ENCODE peak calls at places on chromosomes 11 and 22, in ten cellular contexts. C is epithelial cell of proximal tubule, Z is mammary epithelial cell, I is heart left ventricle, G is GM13977, K is spleen, H is B cell, X is endothelial cell, D is left ventricle myocardium inferior, W is A673. V is an unnamed sample.

GRCh38 chr11:67409261-67409666 is 5.4 kb downstream of the TBC1D10C start:
- DNase-seq in C (no peak), W (no peak), D (no peak), G (peak; percentile 86), I (no peak), K (peak; percentile 95), H (peak; percentile 83), X (no peak), Z (no peak), V (no peak)

GRCh38 chr22:44797181-44797720 is 44.9 kb downstream of the ARHGAP8 start:
- DNase-seq in I (no peak), K (no peak), Z (no peak), H (no peak), X (no peak), W (no peak), C (no peak), D (no peak), G (no peak), V (no peak)

GRCh38 chr11:116563028-116563712 is 209.6 kb downstream of the BUD13 start:
- DNase-seq in G (no peak), H (no peak), X (no peak), D (no peak), C (no peak), Z (no peak), K (no peak), W (no peak), I (no peak), V (no peak)

GRCh38 chr11:131928992-131929391 is 558.6 kb downstream of the NTM start:
- DNase-seq in K (no peak), D (no peak), Z (no peak), G (no peak), C (no peak), H (no peak), I (no peak), W (no peak), X (no peak), V (no peak)

GRCh38 chr11:115687934-115688333 is 183.7 kb upstream of the CADM1 start:
- DNase-seq in Z (no peak), K (no peak), D (no peak), G (no peak), X (no peak), H (no peak), W (no peak), C (no peak), I (no peak), V (peak; percentile 4)

GRCh38 chr11:9760180-9760550 is 96.3 kb downstream of the SWAP70 start:
- DNase-seq in G (no peak), D (peak; percentile 95), H (no peak), K (no peak), C (peak; percentile 29), W (no peak), Z (peak; percentile 23), I (peak; percentile 94), X (no peak), V (peak; percentile 97)

GRCh38 chr11:78038697-78039313 is 15.7 kb upstream of the KCTD14 start:
- DNase-seq in G (no peak), Z (no peak), D (no peak), H (no peak), I (no peak), X (no peak), W (no peak), C (no peak), K (no peak), V (no peak)

GRCh38 chr11:35525501-35526175 is at the start of gene PAMR1:
- DNase-seq in D (peak; percentile 54), G (peak; percentile 42), I (peak; percentile 78), H (no peak), X (peak; percentile 15), C (no peak), W (peak; percentile 52), Z (peak; percentile 60), K (peak; percentile 71), V (peak; percentile 89)

GRCh38 chr11:20070459-20070858 is 89.8 kb downstream of the DBX1 start:
- DNase-seq in I (no peak), W (no peak), H (no peak), C (no peak), G (no peak), X (no peak), Z (no peak), K (no peak), D (no peak), V (no peak)

GRCh38 chr11:124817036-124817435 is 16.8 kb upstream of the MSANTD2 start:
- DNase-seq in H (no peak), C (no peak), X (no peak), D (no peak), G (no peak), I (no peak), K (no peak), Z (no peak), W (no peak), V (no peak)

GRCh38 chr11:43419460-43419859 is 60.7 kb downstream of the TTC17 start:
- DNase-seq in X (peak; percentile 28), G (peak; percentile 18), C (no peak), K (no peak), W (peak; percentile 79), Z (peak; percentile 14), H (no peak), I (no peak), D (no peak), V (no peak)
- TF ChIP-seq CTCF in X (peak; percentile 38), G (peak; percentile 63), C (peak; percentile 71), K (peak; percentile 39), W (peak; percentile 98), Z (peak; percentile 62), H (peak; percentile 72), I (peak; percentile 40), D (peak; percentile 71), V (peak; percentile 36)

DNA sequence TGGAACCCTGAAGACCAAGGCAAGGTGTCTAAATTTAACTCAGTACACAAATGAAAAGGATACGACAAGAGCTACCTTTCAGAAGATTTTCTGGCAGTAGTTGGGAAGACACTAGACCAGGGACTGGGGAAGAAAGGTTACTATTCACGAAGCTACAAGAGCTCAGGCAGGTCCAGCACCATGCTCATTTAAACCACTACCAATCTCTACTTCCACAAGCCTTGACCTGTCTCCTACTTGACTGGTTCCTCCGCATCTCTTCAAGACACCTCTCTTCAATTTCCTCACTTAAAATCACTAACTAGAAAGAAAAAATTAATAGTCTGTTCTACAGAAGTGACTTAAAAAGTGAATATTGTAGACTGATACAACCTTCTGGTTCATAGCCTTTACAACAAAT is 22.9 kb downstream of the TCF20 start:
- DNase-seq in W (no peak), G (no peak), D (no peak), Z (no peak), K (no peak), I (no peak), H (no peak), X (no peak), C (no peak), V (no peak)
- TF ChIP-seq CTCF in W (no peak), G (no peak), D (no peak), Z (no peak), K (no peak), I (no peak), H (no peak), X (no peak), C (no peak), V (no peak)

GRCh38 chr11:82842019-82842418 is 58.2 kb downstream of the PRCP start:
- DNase-seq in H (no peak), W (no peak), C (no peak), K (no peak), D (no peak), G (no peak), I (no peak), X (no peak), Z (no peak), V (peak; percentile 68)
- TF ChIP-seq CTCF in H (no peak), W (no peak), C (no peak), K (no peak), D (no peak), G (no peak), I (no peak), X (no peak), Z (no peak), V (no peak)

GRCh38 chr22:39543095-39543494 is 10.5 kb upstream of the RPS19BP1 start:
- DNase-seq in K (no peak), W (peak; percentile 81), Z (no peak), I (no peak), G (no peak), D (no peak), X (peak; percentile 63), H (no peak), C (no peak), V (no peak)
- TF ChIP-seq CTCF in K (peak; percentile 27), W (peak; percentile 80), Z (peak; percentile 54), I (no peak), G (peak; percentile 45), D (peak; percentile 15), X (no peak), H (peak; percentile 30), C (peak; percentile 66), V (no peak)

V was measured in sigmoid colon.